ENCODE peak calls at places on chromosomes 11 and 22, in eight cellular contexts. Q is GM12891, O is neural crest cell, K is hypothalamus, A is AG09319, M is erythroblast, E is amygdala, C is HCEC 1CT. B is an unnamed sample.
A peak's percentile ranks its signal among the peaks of the same experiment; 100 is the strongest.

GRCh38 chr11:134047586-134047999 is 21.3 kb upstream of the JAM3 start:
- DNase-seq in Q (no peak), O (no peak), A (peak; percentile 81), K (no peak), E (no peak), C (peak; percentile 92), M (no peak), B (no peak)

GRCh38 chr11:74543991-74544390 is 48.4 kb upstream of the POLD3 start:
- DNase-seq in M (peak; percentile 54), Q (no peak), A (no peak), E (no peak), C (no peak), O (no peak), K (no peak), B (no peak)

GRCh38 chr11:58742981-58743880 is 11.5 kb upstream of the GLYAT start:
- DNase-seq in E (no peak), Q (no peak), K (no peak), C (no peak), O (no peak), A (no peak), M (peak; percentile 7), B (no peak)

GRCh38 chr11:64998690-64999431 is 2.1 kb upstream of the BATF2 start:
- DNase-seq in M (no peak), A (no peak), K (no peak), C (no peak), Q (no peak), O (no peak), E (no peak), B (no peak)

GRCh38 chr11:110130642-110131238 is 37.5 kb downstream of the ZC3H12C start:
- DNase-seq in K (no peak), O (peak; percentile 40), C (no peak), A (no peak), M (no peak), E (no peak), Q (no peak), B (peak; percentile 98)

GRCh38 chr22:20531404-20532181 is 24.2 kb downstream of the MED15 start:
- DNase-seq in E (no peak), K (no peak), M (no peak), Q (no peak), C (peak; percentile 96), A (no peak), O (no peak), B (no peak)

GRCh38 chr11:88016392-88017020 is 158.7 kb downstream of the RAB38 start:
- DNase-seq in A (peak; percentile 73), E (peak; percentile 18), Q (no peak), M (peak; percentile 71), C (peak; percentile 74), O (peak; percentile 51), K (no peak), B (peak; percentile 58)

GRCh38 chr11:115324569-115325432 is 179.4 kb downstream of the CADM1 start:
- DNase-seq in A (peak; percentile 11), C (peak; percentile 7), E (peak; percentile 7), O (no peak), K (no peak), M (peak; percentile 29), Q (peak; percentile 16), B (peak; percentile 38)

GRCh38 chr11:270451-271208 is 7.6 kb upstream of the NLRP6 start:
- DNase-seq in O (no peak), Q (no peak), C (no peak), A (no peak), M (no peak), E (no peak), K (no peak), B (no peak)

GRCh38 chr22:38766076-38766777 is 10.4 kb upstream of the SUN2 start:
- DNase-seq in M (peak; percentile 21), E (no peak), Q (no peak), A (no peak), K (peak; percentile 18), C (peak; percentile 73), O (peak; percentile 62), B (no peak)

GRCh38 chr22:30701872-30702271 is 7.2 kb downstream of the OSBP2 start:
- DNase-seq in C (peak; percentile 35), Q (no peak), O (no peak), M (no peak), A (no peak), K (no peak), E (no peak), B (no peak)

GRCh38 chr11:28606930-28607329 is 498.7 kb downstream of the METTL15 start:
- DNase-seq in M (no peak), Q (no peak), K (no peak), E (no peak), O (no peak), C (no peak), A (no peak), B (no peak)

GRCh38 chr11:127677813-127678212 is 677.2 kb upstream of the KIRREL3 start:
- DNase-seq in A (no peak), Q (no peak), C (no peak), O (no peak), K (no peak), M (no peak), E (no peak), B (no peak)

GRCh38 chr22:20272700-20273099 is 4.6 kb upstream of the RTN4R start:
- DNase-seq in M (no peak), C (no peak), K (no peak), E (no peak), A (no peak), O (no peak), Q (no peak), B (no peak)

GRCh38 chr11:100785148-100785983 is 98.3 kb downstream of the ARHGAP42 start:
- DNase-seq in O (no peak), E (no peak), M (no peak), Q (no peak), C (no peak), A (no peak), K (no peak), B (no peak)

GRCh38 chr11:76629853-76630599 is 40.5 kb downstream of the LRRC32 start:
- DNase-seq in E (no peak), C (peak; percentile 49), O (no peak), K (no peak), Q (no peak), M (no peak), A (no peak), B (no peak)

GRCh38 chr11:114280696-114281095 is 15.5 kb upstream of the NNMT start:
- DNase-seq in E (no peak), C (peak; percentile 86), O (peak; percentile 66), M (peak; percentile 19), K (no peak), A (peak; percentile 70), Q (no peak), B (peak; percentile 62)

GRCh38 chr11:72010529-72011233 is 12.0 kb downstream of the IL18BP start:
- DNase-seq in Q (no peak), E (no peak), C (no peak), M (no peak), O (no peak), A (no peak), K (no peak), B (no peak)

GRCh38 chr11:92707665-92708064 is 261.8 kb upstream of the MTNR1B start:
- DNase-seq in Q (no peak), C (no peak), A (no peak), M (no peak), K (no peak), O (no peak), E (no peak), B (no peak)

GRCh38 chr11:17171342-17171741 is 36.4 kb downstream of the PIK3C2A start:
- DNase-seq in E (no peak), K (no peak), O (no peak), A (no peak), Q (no peak), C (peak; percentile 69), M (no peak), B (no peak)

GRCh38 chr22:24370426-24370825 is 57.0 kb upstream of the ADORA2A start:
- DNase-seq in A (no peak), E (no peak), C (no peak), Q (no peak), M (no peak), K (no peak), O (no peak), B (no peak)

GRCh38 chr22:28949788-28950187 is 66.4 kb downstream of the ZNRF3 start:
- DNase-seq in Q (no peak), K (no peak), C (no peak), A (peak; percentile 11), M (no peak), E (no peak), O (no peak), B (no peak)

GRCh38 chr11:113314065-113314388 is 356 bp upstream of the TTC12 start:
- DNase-seq in O (no peak), C (no peak), M (no peak), K (no peak), A (no peak), E (no peak), Q (no peak), B (no peak)

GRCh38 chr11:7439921-7440320 is 45.4 kb upstream of the OLFML1 start:
- DNase-seq in M (no peak), A (no peak), Q (no peak), C (no peak), O (no peak), K (no peak), E (no peak), B (no peak)

GRCh38 chr22:35154937-35155387 is 89.0 kb downstream of the ISX start:
- DNase-seq in O (peak; percentile 60), C (peak; percentile 39), E (no peak), A (peak; percentile 4), K (no peak), M (peak; percentile 41), Q (peak; percentile 44), B (no peak)

GRCh38 chr11:47001666-47002285 is 65.2 kb downstream of the CSTPP1 start:
- DNase-seq in C (no peak), M (peak; percentile 18), E (no peak), K (no peak), Q (no peak), A (no peak), O (no peak), B (peak; percentile 41)

GRCh38 chr11:45556851-45557707 is 108.3 kb downstream of the CHST1 start:
- DNase-seq in A (no peak), C (peak; percentile 15), M (peak; percentile 18), O (no peak), E (no peak), K (no peak), Q (no peak), B (no peak)

GRCh38 chr11:120304526-120304925 is 20.6 kb upstream of the TLCD5 start:
- DNase-seq in O (no peak), E (no peak), K (no peak), A (no peak), C (peak; percentile 44), Q (no peak), M (no peak), B (no peak)

GRCh38 chr11:11313426-11313825 is 39.6 kb downstream of the CSNK2A3 start:
- DNase-seq in E (no peak), Q (no peak), A (no peak), O (no peak), K (no peak), C (no peak), M (no peak), B (no peak)

GRCh38 chr11:65378208-65378927 is 4.1 kb downstream of the SLC25A45 start:
- DNase-seq in O (no peak), Q (no peak), K (no peak), A (no peak), C (no peak), E (no peak), M (no peak), B (no peak)

GRCh38 chr11:110897035-110897434 is 184.8 kb upstream of the ARHGAP20 start:
- DNase-seq in Q (no peak), M (no peak), A (peak; percentile 73), E (no peak), O (no peak), C (peak; percentile 85), K (no peak), B (no peak)

GRCh38 chr22:44211946-44212930 is 31.5 kb downstream of the PARVG start:
- DNase-seq in M (no peak), Q (no peak), K (no peak), A (peak; percentile 38), E (no peak), C (no peak), O (no peak), B (no peak)

B was measured in NCI-H1417 treated with DMSO at 0.1 percent for 48 hours.